ENCODE peak calls at places on chromosomes 13 and 19, in eight cellular contexts. One of them, this sample, is unnamed.

GRCh38 chr19:18961767-18962423 is 20.9 kb upstream of the HOMER3 start:
- DNase-seq in PC-3: peak; percentile 1
- DNase-seq in endothelial cell: no peak
- DNase-seq in cardiac muscle cell: no peak
- DNase-seq in neural crest cell: no peak
- DNase-seq in NB4: no peak
- DNase-seq in astrocyte of the cerebellum: no peak
- DNase-seq in heart right ventricle: no peak
- DNase-seq in this sample: no peak

GRCh38 chr13:105196052-105196451 is 1339.4 kb downstream of the EFNB2 start:
- DNase-seq in cardiac muscle cell: peak; percentile 93
- DNase-seq in endothelial cell: no peak
- DNase-seq in PC-3: peak; percentile 11
- DNase-seq in astrocyte of the cerebellum: peak; percentile 43
- DNase-seq in heart right ventricle: no peak
- DNase-seq in neural crest cell: no peak
- DNase-seq in NB4: peak; percentile 4
- DNase-seq in this sample: no peak

GRCh38 chr19:47419037-47419783 is at the start of gene MEIS3:
- DNase-seq in PC-3: no peak
- DNase-seq in heart right ventricle: no peak
- DNase-seq in endothelial cell: no peak
- DNase-seq in NB4: peak; percentile 66
- DNase-seq in neural crest cell: no peak
- DNase-seq in cardiac muscle cell: no peak
- DNase-seq in astrocyte of the cerebellum: no peak
- DNase-seq in this sample: no peak

GRCh38 chr13:40682449-40683240 is 16.2 kb upstream of the FOXO1 start:
- DNase-seq in astrocyte of the cerebellum: no peak
- DNase-seq in endothelial cell: no peak
- DNase-seq in heart right ventricle: no peak
- DNase-seq in NB4: peak; percentile 45
- DNase-seq in PC-3: peak; percentile 64
- DNase-seq in neural crest cell: no peak
- DNase-seq in cardiac muscle cell: peak; percentile 51
- DNase-seq in this sample: no peak

GRCh38 chr19:4007836-4008539 is 452 bp downstream of the PIAS4 start:
- DNase-seq in PC-3: no peak
- DNase-seq in endothelial cell: no peak
- DNase-seq in neural crest cell: no peak
- DNase-seq in heart right ventricle: no peak
- DNase-seq in astrocyte of the cerebellum: no peak
- DNase-seq in NB4: no peak
- DNase-seq in cardiac muscle cell: peak; percentile 19
- DNase-seq in this sample: no peak

GRCh38 chr13:72643339-72643989 is 84.0 kb downstream of the MZT1 start:
- DNase-seq in PC-3: peak; percentile 61
- DNase-seq in NB4: peak; percentile 59
- DNase-seq in heart right ventricle: peak; percentile 28
- DNase-seq in endothelial cell: peak; percentile 64
- DNase-seq in cardiac muscle cell: peak; percentile 66
- DNase-seq in astrocyte of the cerebellum: peak; percentile 13
- DNase-seq in neural crest cell: peak; percentile 51
- DNase-seq in this sample: no peak

GRCh38 chr19:57599761-57600383 is at the start of gene ZNF530:
- DNase-seq in neural crest cell: peak; percentile 77
- DNase-seq in endothelial cell: peak; percentile 87
- DNase-seq in astrocyte of the cerebellum: peak; percentile 79
- DNase-seq in cardiac muscle cell: peak; percentile 94
- DNase-seq in heart right ventricle: peak; percentile 96
- DNase-seq in PC-3: peak; percentile 98
- DNase-seq in NB4: peak; percentile 88
- DNase-seq in this sample: peak; percentile 95

GRCh38 chr19:14632286-14632685 is 42.4 kb downstream of the ADGRE3 start:
- DNase-seq in heart right ventricle: no peak
- DNase-seq in endothelial cell: no peak
- DNase-seq in NB4: peak; percentile 66
- DNase-seq in astrocyte of the cerebellum: no peak
- DNase-seq in PC-3: peak; percentile 53
- DNase-seq in neural crest cell: peak; percentile 4
- DNase-seq in cardiac muscle cell: peak; percentile 13
- DNase-seq in this sample: no peak

GRCh38 chr13:19151581-19152263 is 29.9 kb downstream of the TUBA3C start:
- DNase-seq in cardiac muscle cell: no peak
- DNase-seq in heart right ventricle: no peak
- DNase-seq in endothelial cell: no peak
- DNase-seq in PC-3: no peak
- DNase-seq in astrocyte of the cerebellum: no peak
- DNase-seq in neural crest cell: no peak
- DNase-seq in NB4: no peak
- DNase-seq in this sample: no peak

GRCh38 chr13:100301418-100301817 is 212.5 kb downstream of the PCCA start:
- DNase-seq in PC-3: no peak
- DNase-seq in neural crest cell: no peak
- DNase-seq in NB4: no peak
- DNase-seq in heart right ventricle: peak; percentile 6
- DNase-seq in cardiac muscle cell: no peak
- DNase-seq in astrocyte of the cerebellum: peak; percentile 4
- DNase-seq in endothelial cell: peak; percentile 7
- DNase-seq in this sample: no peak

GRCh38 chr13:95833713-95834112 is 156.8 kb downstream of the DNAJC3 start:
- DNase-seq in neural crest cell: no peak
- DNase-seq in cardiac muscle cell: peak; percentile 43
- DNase-seq in heart right ventricle: no peak
- DNase-seq in endothelial cell: no peak
- DNase-seq in PC-3: peak; percentile 33
- DNase-seq in NB4: no peak
- DNase-seq in astrocyte of the cerebellum: no peak
- DNase-seq in this sample: no peak

DNA sequence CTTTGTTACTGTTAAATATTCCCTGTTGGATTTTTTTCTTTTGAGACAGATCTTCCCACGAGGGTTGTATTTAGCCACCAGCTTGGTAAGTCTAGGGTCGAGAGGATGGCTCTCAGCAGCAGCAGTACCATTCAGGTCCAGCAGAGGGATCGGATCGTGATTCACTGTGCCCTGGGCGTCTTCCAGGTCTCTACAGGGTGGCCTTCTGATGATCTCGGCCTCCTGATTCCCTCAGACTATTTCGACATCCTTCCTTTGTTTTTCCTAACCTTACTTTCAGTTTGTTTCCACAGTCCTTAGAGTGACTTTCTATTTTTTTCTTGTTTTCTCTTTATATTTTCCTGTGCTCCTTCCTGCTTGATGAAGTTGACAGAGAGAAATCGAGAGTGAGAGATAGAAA is 1436.9 kb downstream of the UQCRFS1 start:
- DNase-seq in heart right ventricle: no peak
- DNase-seq in NB4: peak; percentile 64
- DNase-seq in astrocyte of the cerebellum: no peak
- DNase-seq in cardiac muscle cell: peak; percentile 60
- DNase-seq in endothelial cell: no peak
- DNase-seq in PC-3: peak; percentile 25
- DNase-seq in neural crest cell: no peak
- DNase-seq in this sample: no peak
- TF ChIP-seq CTCF in heart right ventricle: no peak
- TF ChIP-seq CTCF in NB4: peak; percentile 30
- TF ChIP-seq CTCF in astrocyte of the cerebellum: peak; percentile 42
- TF ChIP-seq CTCF in cardiac muscle cell: peak; percentile 42
- TF ChIP-seq CTCF in endothelial cell: no peak
- TF ChIP-seq CTCF in PC-3: no peak
- TF ChIP-seq CTCF in neural crest cell: peak; percentile 37
- TF ChIP-seq CTCF in this sample: no peak

GRCh38 chr13:114145256-114145655 is 12.8 kb upstream of the RASA3 start:
- DNase-seq in NB4: no peak
- DNase-seq in neural crest cell: no peak
- DNase-seq in endothelial cell: no peak
- DNase-seq in cardiac muscle cell: no peak
- DNase-seq in heart right ventricle: no peak
- DNase-seq in PC-3: no peak
- DNase-seq in astrocyte of the cerebellum: no peak
- DNase-seq in this sample: peak; percentile 6

GRCh38 chr13:114144606-114145244 is 12.3 kb upstream of the RASA3 start:
- DNase-seq in neural crest cell: no peak
- DNase-seq in heart right ventricle: no peak
- DNase-seq in astrocyte of the cerebellum: no peak
- DNase-seq in cardiac muscle cell: no peak
- DNase-seq in PC-3: no peak
- DNase-seq in NB4: no peak
- DNase-seq in endothelial cell: no peak
- DNase-seq in this sample: no peak

GRCh38 chr13:114142640-114143490 is 10.4 kb upstream of the RASA3 start:
- DNase-seq in PC-3: no peak
- DNase-seq in endothelial cell: no peak
- DNase-seq in cardiac muscle cell: no peak
- DNase-seq in heart right ventricle: no peak
- DNase-seq in NB4: peak; percentile 42
- DNase-seq in astrocyte of the cerebellum: no peak
- DNase-seq in neural crest cell: no peak
- DNase-seq in this sample: no peak

GRCh38 chr13:114145722-114146121 is 13.3 kb upstream of the RASA3 start:
- DNase-seq in cardiac muscle cell: no peak
- DNase-seq in PC-3: no peak
- DNase-seq in NB4: no peak
- DNase-seq in heart right ventricle: no peak
- DNase-seq in endothelial cell: no peak
- DNase-seq in astrocyte of the cerebellum: no peak
- DNase-seq in neural crest cell: no peak
- DNase-seq in this sample: no peak

DNA sequence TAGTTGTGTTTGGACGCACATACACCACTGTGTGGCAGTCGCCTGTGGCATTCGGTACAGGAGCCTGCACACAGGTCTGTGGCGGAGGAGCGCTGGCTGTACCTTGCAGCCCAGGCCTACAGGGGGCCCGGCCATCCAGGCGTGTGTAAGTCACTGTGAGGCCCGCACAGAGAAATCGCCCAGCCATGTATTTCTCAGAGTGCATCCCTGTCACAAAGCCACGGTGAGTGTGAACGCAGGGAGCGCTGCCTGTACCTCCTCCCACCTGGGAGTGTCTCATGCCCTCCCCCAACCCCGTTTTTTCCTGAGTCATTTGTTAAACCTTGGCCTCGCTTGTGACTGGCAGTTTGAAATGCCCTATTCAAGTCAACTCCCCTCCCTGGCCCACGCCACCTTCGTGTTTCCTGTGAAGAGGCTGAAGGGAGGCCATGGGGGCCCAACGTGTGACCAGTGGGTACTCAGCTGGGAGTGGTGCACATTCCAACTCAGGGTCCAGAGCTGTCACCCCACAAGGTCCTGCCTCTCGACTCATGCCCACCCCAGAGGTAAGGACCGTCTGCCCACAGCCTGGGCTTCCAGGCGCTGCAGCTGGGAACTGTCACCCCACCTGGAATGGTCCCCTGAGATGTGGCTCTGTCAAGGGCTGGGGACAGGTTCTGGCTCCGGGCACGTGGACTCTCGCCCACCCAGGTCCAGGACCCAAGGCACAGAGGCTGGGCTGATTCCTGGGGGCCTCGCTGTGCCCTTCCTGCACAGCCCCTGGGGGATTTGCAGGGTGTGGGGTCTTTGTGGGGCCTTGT is 11.6 kb upstream of the RASA3 start:
- DNase-seq in astrocyte of the cerebellum: no peak
- DNase-seq in heart right ventricle: no peak
- DNase-seq in cardiac muscle cell: no peak
- DNase-seq in endothelial cell: peak; percentile 57
- DNase-seq in PC-3: no peak
- DNase-seq in NB4: peak; percentile 38
- DNase-seq in neural crest cell: no peak
- DNase-seq in this sample: no peak
- TF ChIP-seq CTCF in astrocyte of the cerebellum: peak; percentile 27
- TF ChIP-seq CTCF in heart right ventricle: no peak
- TF ChIP-seq CTCF in cardiac muscle cell: peak; percentile 13
- TF ChIP-seq CTCF in endothelial cell: no peak
- TF ChIP-seq CTCF in PC-3: peak; percentile 21
- TF ChIP-seq CTCF in NB4: peak; percentile 18
- TF ChIP-seq CTCF in neural crest cell: peak; percentile 53
- TF ChIP-seq CTCF in this sample: no peak

GRCh38 chr19:50657672-50658437 is 8.6 kb downstream of the C19orf81 start:
- DNase-seq in heart right ventricle: peak; percentile 84
- DNase-seq in astrocyte of the cerebellum: peak; percentile 11
- DNase-seq in NB4: peak; percentile 99
- DNase-seq in neural crest cell: peak; percentile 97
- DNase-seq in PC-3: peak; percentile 98
- DNase-seq in cardiac muscle cell: peak; percentile 100
- DNase-seq in endothelial cell: peak; percentile 49
- DNase-seq in this sample: peak; percentile 78
- TF ChIP-seq CTCF in heart right ventricle: no peak
- TF ChIP-seq CTCF in astrocyte of the cerebellum: no peak
- TF ChIP-seq CTCF in NB4: no peak
- TF ChIP-seq CTCF in neural crest cell: no peak
- TF ChIP-seq CTCF in PC-3: no peak
- TF ChIP-seq CTCF in cardiac muscle cell: no peak
- TF ChIP-seq CTCF in endothelial cell: no peak
- TF ChIP-seq CTCF in this sample: no peak

DNA sequence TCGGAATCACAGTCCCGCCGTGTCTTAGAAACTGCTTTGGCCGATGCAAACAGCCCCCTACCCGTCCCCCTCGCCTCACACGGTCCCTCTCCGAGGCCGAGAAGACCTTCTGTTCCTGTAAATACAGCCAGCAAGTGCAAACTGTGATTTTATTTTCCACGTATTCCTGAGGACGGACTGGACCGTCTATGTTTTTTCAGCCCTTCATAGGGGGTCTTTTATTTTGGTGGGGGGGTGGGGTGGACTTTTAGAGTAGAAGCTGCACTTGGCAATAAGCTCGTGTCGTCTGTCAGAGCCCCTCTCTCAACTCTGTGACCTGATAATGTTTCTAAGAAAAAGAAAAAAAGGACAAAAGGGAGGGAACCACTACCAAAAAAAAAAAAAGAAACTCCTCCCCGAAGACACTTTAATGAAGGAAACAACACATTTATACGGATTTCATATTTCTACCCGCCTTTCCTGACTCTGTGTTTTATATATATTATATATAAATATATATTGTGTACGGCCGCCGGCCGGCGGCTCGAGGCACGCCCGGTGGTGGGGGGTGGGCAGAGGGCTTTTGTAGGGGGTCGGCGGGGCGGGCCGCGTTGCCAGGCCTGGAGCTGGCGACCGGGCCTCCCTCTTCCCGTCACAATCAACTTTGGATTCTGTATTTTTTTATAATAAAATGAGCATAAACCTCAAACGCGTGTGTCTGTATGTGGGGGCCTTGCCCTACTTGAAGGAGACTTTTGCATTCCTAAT is 15.2 kb downstream of the EFNA2 start:
- DNase-seq in PC-3: no peak
- DNase-seq in endothelial cell: no peak
- DNase-seq in neural crest cell: no peak
- DNase-seq in heart right ventricle: no peak
- DNase-seq in cardiac muscle cell: no peak
- DNase-seq in astrocyte of the cerebellum: no peak
- DNase-seq in NB4: no peak
- DNase-seq in this sample: no peak
- TF ChIP-seq CTCF in PC-3: no peak
- TF ChIP-seq CTCF in endothelial cell: no peak
- TF ChIP-seq CTCF in neural crest cell: no peak
- TF ChIP-seq CTCF in heart right ventricle: no peak
- TF ChIP-seq CTCF in cardiac muscle cell: no peak
- TF ChIP-seq CTCF in astrocyte of the cerebellum: no peak
- TF ChIP-seq CTCF in NB4: no peak
- TF ChIP-seq CTCF in this sample: no peak